ENCODE peak calls at places on chromosomes 16 and 17, in nine cellular contexts. One of them, this sample, is unnamed.

GRCh38 chr16:89721644-89722391 is 481 bp downstream of the ZNF276 start:
- DNase-seq in right cardiac atrium: peak
- DNase-seq in dorsolateral prefrontal cortex: no peak
- DNase-seq in suprapubic skin: no peak
- DNase-seq in PC-3: peak
- DNase-seq in cardiac fibroblast: peak
- DNase-seq in breast epithelium: no peak
- DNase-seq in neural progenitor cell: peak
- DNase-seq in CD8-positive, alpha-beta T cell: peak
- DNase-seq in this sample: no peak

GRCh38 chr17:76408037-76408849 is 23.8 kb downstream of the SPHK1 start:
- DNase-seq in right cardiac atrium: peak
- DNase-seq in dorsolateral prefrontal cortex: peak
- DNase-seq in suprapubic skin: no peak
- DNase-seq in PC-3: peak
- DNase-seq in cardiac fibroblast: peak
- DNase-seq in breast epithelium: peak
- DNase-seq in neural progenitor cell: peak
- DNase-seq in CD8-positive, alpha-beta T cell: peak
- DNase-seq in this sample: no peak

GRCh38 chr16:19523184-19523558 is 571 bp upstream of the CCP110 start:
- DNase-seq in right cardiac atrium: peak
- DNase-seq in dorsolateral prefrontal cortex: no peak
- DNase-seq in suprapubic skin: no peak
- DNase-seq in PC-3: no peak
- DNase-seq in cardiac fibroblast: no peak
- DNase-seq in breast epithelium: no peak
- DNase-seq in neural progenitor cell: no peak
- DNase-seq in CD8-positive, alpha-beta T cell: no peak
- DNase-seq in this sample: no peak

GRCh38 chr17:82018152-82019041 is 4.3 kb downstream of the CENPX start:
- DNase-seq in right cardiac atrium: no peak
- DNase-seq in dorsolateral prefrontal cortex: no peak
- DNase-seq in suprapubic skin: no peak
- DNase-seq in PC-3: no peak
- DNase-seq in cardiac fibroblast: no peak
- DNase-seq in breast epithelium: no peak
- DNase-seq in neural progenitor cell: no peak
- DNase-seq in CD8-positive, alpha-beta T cell: no peak
- DNase-seq in this sample: no peak

GRCh38 chr17:64687959-64688358 is 25.9 kb upstream of the SMURF2 start:
- DNase-seq in right cardiac atrium: no peak
- DNase-seq in dorsolateral prefrontal cortex: no peak
- DNase-seq in suprapubic skin: no peak
- DNase-seq in PC-3: peak
- DNase-seq in cardiac fibroblast: peak
- DNase-seq in breast epithelium: no peak
- DNase-seq in neural progenitor cell: no peak
- DNase-seq in CD8-positive, alpha-beta T cell: no peak
- DNase-seq in this sample: no peak

GRCh38 chr17:3845361-3845753 is 689 bp downstream of the NCBP3 start:
- DNase-seq in right cardiac atrium: no peak
- DNase-seq in dorsolateral prefrontal cortex: no peak
- DNase-seq in suprapubic skin: no peak
- DNase-seq in PC-3: no peak
- DNase-seq in cardiac fibroblast: peak
- DNase-seq in breast epithelium: no peak
- DNase-seq in neural progenitor cell: no peak
- DNase-seq in CD8-positive, alpha-beta T cell: no peak
- DNase-seq in this sample: no peak

GRCh38 chr17:68239967-68240366 is 7.9 kb upstream of the AMZ2 start:
- DNase-seq in right cardiac atrium: no peak
- DNase-seq in dorsolateral prefrontal cortex: no peak
- DNase-seq in suprapubic skin: no peak
- DNase-seq in PC-3: no peak
- DNase-seq in cardiac fibroblast: no peak
- DNase-seq in breast epithelium: no peak
- DNase-seq in neural progenitor cell: no peak
- DNase-seq in CD8-positive, alpha-beta T cell: no peak
- DNase-seq in this sample: no peak

GRCh38 chr16:51839697-51840462 is 688.8 kb upstream of the SALL1 start:
- DNase-seq in right cardiac atrium: no peak
- DNase-seq in dorsolateral prefrontal cortex: no peak
- DNase-seq in suprapubic skin: no peak
- DNase-seq in PC-3: no peak
- DNase-seq in cardiac fibroblast: no peak
- DNase-seq in breast epithelium: no peak
- DNase-seq in neural progenitor cell: no peak
- DNase-seq in CD8-positive, alpha-beta T cell: no peak
- DNase-seq in this sample: no peak

GRCh38 chr17:2174048-2174447 is 119.1 kb downstream of the HIC1 start:
- DNase-seq in right cardiac atrium: no peak
- DNase-seq in dorsolateral prefrontal cortex: no peak
- DNase-seq in suprapubic skin: no peak
- DNase-seq in PC-3: no peak
- DNase-seq in cardiac fibroblast: peak
- DNase-seq in breast epithelium: no peak
- DNase-seq in neural progenitor cell: no peak
- DNase-seq in CD8-positive, alpha-beta T cell: no peak
- DNase-seq in this sample: no peak

GRCh38 chr16:85720319-85720637 is 30.6 kb downstream of the C16orf74 start:
- DNase-seq in right cardiac atrium: no peak
- DNase-seq in dorsolateral prefrontal cortex: no peak
- DNase-seq in suprapubic skin: no peak
- DNase-seq in PC-3: peak
- DNase-seq in cardiac fibroblast: no peak
- DNase-seq in breast epithelium: peak
- DNase-seq in neural progenitor cell: no peak
- DNase-seq in CD8-positive, alpha-beta T cell: no peak
- DNase-seq in this sample: no peak

GRCh38 chr17:9364837-9365430 is 210.7 kb downstream of the STX8 start:
- DNase-seq in right cardiac atrium: no peak
- DNase-seq in dorsolateral prefrontal cortex: no peak
- DNase-seq in suprapubic skin: no peak
- DNase-seq in PC-3: no peak
- DNase-seq in cardiac fibroblast: no peak
- DNase-seq in breast epithelium: no peak
- DNase-seq in neural progenitor cell: no peak
- DNase-seq in CD8-positive, alpha-beta T cell: no peak
- DNase-seq in this sample: no peak

GRCh38 chr17:69525920-69526841 is 111.7 kb downstream of the MAP2K6 start:
- DNase-seq in right cardiac atrium: peak
- DNase-seq in dorsolateral prefrontal cortex: no peak
- DNase-seq in suprapubic skin: no peak
- DNase-seq in PC-3: peak
- DNase-seq in cardiac fibroblast: peak
- DNase-seq in breast epithelium: no peak
- DNase-seq in neural progenitor cell: peak
- DNase-seq in CD8-positive, alpha-beta T cell: no peak
- DNase-seq in this sample: peak

GRCh38 chr17:46865100-46865499 is 13.7 kb downstream of the WNT9B start:
- DNase-seq in right cardiac atrium: no peak
- DNase-seq in dorsolateral prefrontal cortex: no peak
- DNase-seq in suprapubic skin: no peak
- DNase-seq in PC-3: no peak
- DNase-seq in cardiac fibroblast: no peak
- DNase-seq in breast epithelium: no peak
- DNase-seq in neural progenitor cell: no peak
- DNase-seq in CD8-positive, alpha-beta T cell: no peak
- DNase-seq in this sample: no peak

GRCh38 chr17:8698142-8699050 is 46.2 kb downstream of the CCDC42 start:
- DNase-seq in right cardiac atrium: peak
- DNase-seq in dorsolateral prefrontal cortex: peak
- DNase-seq in suprapubic skin: no peak
- DNase-seq in PC-3: no peak
- DNase-seq in cardiac fibroblast: peak
- DNase-seq in breast epithelium: no peak
- DNase-seq in neural progenitor cell: no peak
- DNase-seq in CD8-positive, alpha-beta T cell: no peak
- DNase-seq in this sample: no peak

GRCh38 chr17:7538891-7539290 is 10.0 kb upstream of the TNFSF12 start:
- DNase-seq in right cardiac atrium: no peak
- DNase-seq in dorsolateral prefrontal cortex: no peak
- DNase-seq in suprapubic skin: no peak
- DNase-seq in PC-3: no peak
- DNase-seq in cardiac fibroblast: no peak
- DNase-seq in breast epithelium: no peak
- DNase-seq in neural progenitor cell: no peak
- DNase-seq in CD8-positive, alpha-beta T cell: no peak
- DNase-seq in this sample: no peak

GRCh38 chr16:47599512-47599911 is 138.4 kb downstream of the PHKB start:
- DNase-seq in right cardiac atrium: no peak
- DNase-seq in dorsolateral prefrontal cortex: no peak
- DNase-seq in suprapubic skin: no peak
- DNase-seq in PC-3: no peak
- DNase-seq in cardiac fibroblast: no peak
- DNase-seq in breast epithelium: no peak
- DNase-seq in neural progenitor cell: no peak
- DNase-seq in CD8-positive, alpha-beta T cell: no peak
- DNase-seq in this sample: no peak

GRCh38 chr17:79980246-79981043 is 55.2 kb downstream of the TBC1D16 start:
- DNase-seq in right cardiac atrium: no peak
- DNase-seq in dorsolateral prefrontal cortex: peak
- DNase-seq in suprapubic skin: peak
- DNase-seq in PC-3: no peak
- DNase-seq in cardiac fibroblast: no peak
- DNase-seq in breast epithelium: no peak
- DNase-seq in neural progenitor cell: no peak
- DNase-seq in CD8-positive, alpha-beta T cell: no peak
- DNase-seq in this sample: no peak

GRCh38 chr17:59329558-59330313 is 1.7 kb upstream of the YPEL2 start:
- DNase-seq in right cardiac atrium: peak
- DNase-seq in dorsolateral prefrontal cortex: peak
- DNase-seq in suprapubic skin: no peak
- DNase-seq in PC-3: peak
- DNase-seq in cardiac fibroblast: peak
- DNase-seq in breast epithelium: peak
- DNase-seq in neural progenitor cell: peak
- DNase-seq in CD8-positive, alpha-beta T cell: peak
- DNase-seq in this sample: peak
- H3K4me3 ChIP-seq in right cardiac atrium: no peak
- H3K4me3 ChIP-seq in dorsolateral prefrontal cortex: peak
- H3K4me3 ChIP-seq in suprapubic skin: peak
- H3K4me3 ChIP-seq in PC-3: peak
- H3K4me3 ChIP-seq in cardiac fibroblast: no peak
- H3K4me3 ChIP-seq in breast epithelium: no peak
- H3K4me3 ChIP-seq in neural progenitor cell: peak
- H3K4me3 ChIP-seq in CD8-positive, alpha-beta T cell: no peak
- H3K4me3 ChIP-seq in this sample: no peak

GRCh38 chr17:35765086-35765710 is 4.5 kb downstream of the C17orf50 start:
- DNase-seq in right cardiac atrium: no peak
- DNase-seq in dorsolateral prefrontal cortex: no peak
- DNase-seq in suprapubic skin: no peak
- DNase-seq in PC-3: no peak
- DNase-seq in cardiac fibroblast: no peak
- DNase-seq in breast epithelium: no peak
- DNase-seq in neural progenitor cell: peak
- DNase-seq in CD8-positive, alpha-beta T cell: no peak
- DNase-seq in this sample: no peak
- H3K4me3 ChIP-seq in right cardiac atrium: no peak
- H3K4me3 ChIP-seq in dorsolateral prefrontal cortex: peak
- H3K4me3 ChIP-seq in suprapubic skin: no peak
- H3K4me3 ChIP-seq in PC-3: no peak
- H3K4me3 ChIP-seq in cardiac fibroblast: no peak
- H3K4me3 ChIP-seq in breast epithelium: no peak
- H3K4me3 ChIP-seq in neural progenitor cell: no peak
- H3K4me3 ChIP-seq in CD8-positive, alpha-beta T cell: peak
- H3K4me3 ChIP-seq in this sample: no peak

GRCh38 chr17:48575673-48576478 is 2.3 kb downstream of the HOXB4 start:
- DNase-seq in right cardiac atrium: no peak
- DNase-seq in dorsolateral prefrontal cortex: no peak
- DNase-seq in suprapubic skin: no peak
- DNase-seq in PC-3: no peak
- DNase-seq in cardiac fibroblast: no peak
- DNase-seq in breast epithelium: no peak
- DNase-seq in neural progenitor cell: peak
- DNase-seq in CD8-positive, alpha-beta T cell: no peak
- DNase-seq in this sample: no peak
- H3K4me3 ChIP-seq in right cardiac atrium: no peak
- H3K4me3 ChIP-seq in dorsolateral prefrontal cortex: no peak
- H3K4me3 ChIP-seq in suprapubic skin: peak
- H3K4me3 ChIP-seq in PC-3: peak
- H3K4me3 ChIP-seq in cardiac fibroblast: no peak
- H3K4me3 ChIP-seq in breast epithelium: peak
- H3K4me3 ChIP-seq in neural progenitor cell: no peak
- H3K4me3 ChIP-seq in CD8-positive, alpha-beta T cell: no peak
- H3K4me3 ChIP-seq in this sample: peak

DNA sequence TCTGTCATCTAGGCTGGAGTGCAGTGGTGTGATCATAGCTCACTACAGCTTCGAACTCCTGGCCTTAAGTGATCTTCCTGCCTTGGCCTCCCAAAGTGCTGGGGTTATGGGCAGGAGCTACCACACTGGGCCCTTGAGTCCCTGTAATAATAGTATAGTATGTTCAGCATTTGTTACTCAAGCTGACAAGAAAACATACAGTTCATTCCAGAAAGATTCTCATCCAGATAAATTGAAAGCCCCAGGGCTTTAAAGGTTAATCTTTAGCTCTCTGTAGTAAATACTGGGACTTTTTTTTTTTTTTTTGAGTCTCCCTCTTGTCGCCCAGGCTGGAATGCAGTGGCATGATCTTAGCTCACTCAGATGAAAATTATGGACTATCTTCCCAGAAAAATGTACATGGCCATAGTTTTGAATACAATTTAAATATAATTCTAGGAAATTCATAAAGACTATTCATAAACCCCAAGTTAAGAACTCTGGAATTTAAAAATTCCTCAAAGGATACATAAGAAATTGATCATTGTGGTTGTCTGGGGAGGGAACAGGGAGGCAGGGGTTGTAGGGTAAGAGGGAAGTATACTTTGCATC is 11.0 kb downstream of the BRCA1 start:
- DNase-seq in right cardiac atrium: no peak
- DNase-seq in dorsolateral prefrontal cortex: no peak
- DNase-seq in suprapubic skin: no peak
- DNase-seq in PC-3: no peak
- DNase-seq in cardiac fibroblast: no peak
- DNase-seq in breast epithelium: no peak
- DNase-seq in neural progenitor cell: no peak
- DNase-seq in CD8-positive, alpha-beta T cell: no peak
- DNase-seq in this sample: no peak
- H3K4me3 ChIP-seq in right cardiac atrium: no peak
- H3K4me3 ChIP-seq in dorsolateral prefrontal cortex: no peak
- H3K4me3 ChIP-seq in suprapubic skin: no peak
- H3K4me3 ChIP-seq in PC-3: no peak
- H3K4me3 ChIP-seq in cardiac fibroblast: no peak
- H3K4me3 ChIP-seq in breast epithelium: no peak
- H3K4me3 ChIP-seq in neural progenitor cell: no peak
- H3K4me3 ChIP-seq in CD8-positive, alpha-beta T cell: no peak
- H3K4me3 ChIP-seq in this sample: no peak

GRCh38 chr16:21116148-21116693 is 34.4 kb downstream of the DNAH3 start:
- DNase-seq in right cardiac atrium: no peak
- DNase-seq in dorsolateral prefrontal cortex: no peak
- DNase-seq in suprapubic skin: peak
- DNase-seq in PC-3: no peak
- DNase-seq in cardiac fibroblast: peak
- DNase-seq in breast epithelium: no peak
- DNase-seq in neural progenitor cell: no peak
- DNase-seq in CD8-positive, alpha-beta T cell: no peak
- DNase-seq in this sample: no peak
- H3K4me3 ChIP-seq in right cardiac atrium: peak
- H3K4me3 ChIP-seq in dorsolateral prefrontal cortex: no peak
- H3K4me3 ChIP-seq in suprapubic skin: no peak
- H3K4me3 ChIP-seq in PC-3: no peak
- H3K4me3 ChIP-seq in cardiac fibroblast: no peak
- H3K4me3 ChIP-seq in breast epithelium: peak
- H3K4me3 ChIP-seq in neural progenitor cell: no peak
- H3K4me3 ChIP-seq in CD8-positive, alpha-beta T cell: peak
- H3K4me3 ChIP-seq in this sample: no peak

GRCh38 chr16:4373909-4374742 is 2.5 kb downstream of the VASN start:
- DNase-seq in right cardiac atrium: peak
- DNase-seq in dorsolateral prefrontal cortex: no peak
- DNase-seq in suprapubic skin: peak
- DNase-seq in PC-3: peak
- DNase-seq in cardiac fibroblast: peak
- DNase-seq in breast epithelium: peak
- DNase-seq in neural progenitor cell: peak
- DNase-seq in CD8-positive, alpha-beta T cell: no peak
- DNase-seq in this sample: peak
- H3K4me3 ChIP-seq in right cardiac atrium: peak
- H3K4me3 ChIP-seq in dorsolateral prefrontal cortex: peak
- H3K4me3 ChIP-seq in suprapubic skin: peak
- H3K4me3 ChIP-seq in PC-3: peak
- H3K4me3 ChIP-seq in cardiac fibroblast: peak
- H3K4me3 ChIP-seq in breast epithelium: peak
- H3K4me3 ChIP-seq in neural progenitor cell: peak
- H3K4me3 ChIP-seq in CD8-positive, alpha-beta T cell: no peak
- H3K4me3 ChIP-seq in this sample: peak

This sample was measured in astrocyte of the cerebellum.